ENCODE peak calls at places on chromosomes 4 and X, in ten cellular contexts. One of them, this sample, is unnamed.

GRCh38 chr4:173370477-173371291 is at the start of gene SAP30:
- DNase-seq in brain microvascular endothelial cell: peak
- DNase-seq in activated CD4-positive, alpha-beta T cell treated with anti-CD3 and anti-CD28 coated beads, Interleukin-2, amount 50 U/mL, for 1 hour: peak
- DNase-seq in activated CD8-positive, alpha-beta memory T cell treated with anti-CD3 and anti-CD28 coated beads for 4 hours: peak
- DNase-seq in left ventricle myocardium inferior: peak
- DNase-seq in putamen: peak
- DNase-seq in stimulated activated CD4-positive, alpha-beta T cell treated with anti-CD3 and anti-CD28 coated beads, Interleukin-15, amount 100 ng/mL, for 1 hour: peak
- DNase-seq in activated CD4-positive, alpha-beta memory T cell treated with anti-CD3 and anti-CD28 coated beads for 36 hours: peak
- DNase-seq in stimulated activated CD8-positive, alpha-beta memory T cell treated with anti-CD3 and anti-CD28 coated beads, Interleukin-15, amount 100 ng/mL, for 1 hour: peak
- DNase-seq in colonic mucosa: peak
- DNase-seq in this sample: peak

GRCh38 chr4:183328832-183329231 is 6.6 kb upstream of the CLDN24 start:
- DNase-seq in brain microvascular endothelial cell: peak
- DNase-seq in activated CD4-positive, alpha-beta T cell treated with anti-CD3 and anti-CD28 coated beads, Interleukin-2, amount 50 U/mL, for 1 hour: no peak
- DNase-seq in activated CD8-positive, alpha-beta memory T cell treated with anti-CD3 and anti-CD28 coated beads for 4 hours: no peak
- DNase-seq in left ventricle myocardium inferior: no peak
- DNase-seq in putamen: no peak
- DNase-seq in stimulated activated CD4-positive, alpha-beta T cell treated with anti-CD3 and anti-CD28 coated beads, Interleukin-15, amount 100 ng/mL, for 1 hour: no peak
- DNase-seq in activated CD4-positive, alpha-beta memory T cell treated with anti-CD3 and anti-CD28 coated beads for 36 hours: no peak
- DNase-seq in stimulated activated CD8-positive, alpha-beta memory T cell treated with anti-CD3 and anti-CD28 coated beads, Interleukin-15, amount 100 ng/mL, for 1 hour: no peak
- DNase-seq in colonic mucosa: no peak
- DNase-seq in this sample: no peak

GRCh38 chrX:19382500-19383145 is 38.9 kb downstream of the PDHA1 start:
- DNase-seq in brain microvascular endothelial cell: peak
- DNase-seq in activated CD4-positive, alpha-beta T cell treated with anti-CD3 and anti-CD28 coated beads, Interleukin-2, amount 50 U/mL, for 1 hour: peak
- DNase-seq in activated CD8-positive, alpha-beta memory T cell treated with anti-CD3 and anti-CD28 coated beads for 4 hours: no peak
- DNase-seq in left ventricle myocardium inferior: peak
- DNase-seq in putamen: no peak
- DNase-seq in stimulated activated CD4-positive, alpha-beta T cell treated with anti-CD3 and anti-CD28 coated beads, Interleukin-15, amount 100 ng/mL, for 1 hour: peak
- DNase-seq in activated CD4-positive, alpha-beta memory T cell treated with anti-CD3 and anti-CD28 coated beads for 36 hours: peak
- DNase-seq in stimulated activated CD8-positive, alpha-beta memory T cell treated with anti-CD3 and anti-CD28 coated beads, Interleukin-15, amount 100 ng/mL, for 1 hour: peak
- DNase-seq in colonic mucosa: peak
- DNase-seq in this sample: no peak

GRCh38 chr4:17550549-17550948 is 26.4 kb upstream of the LAP3 start:
- DNase-seq in brain microvascular endothelial cell: no peak
- DNase-seq in activated CD4-positive, alpha-beta T cell treated with anti-CD3 and anti-CD28 coated beads, Interleukin-2, amount 50 U/mL, for 1 hour: no peak
- DNase-seq in activated CD8-positive, alpha-beta memory T cell treated with anti-CD3 and anti-CD28 coated beads for 4 hours: no peak
- DNase-seq in left ventricle myocardium inferior: no peak
- DNase-seq in putamen: no peak
- DNase-seq in stimulated activated CD4-positive, alpha-beta T cell treated with anti-CD3 and anti-CD28 coated beads, Interleukin-15, amount 100 ng/mL, for 1 hour: no peak
- DNase-seq in activated CD4-positive, alpha-beta memory T cell treated with anti-CD3 and anti-CD28 coated beads for 36 hours: no peak
- DNase-seq in stimulated activated CD8-positive, alpha-beta memory T cell treated with anti-CD3 and anti-CD28 coated beads, Interleukin-15, amount 100 ng/mL, for 1 hour: no peak
- DNase-seq in colonic mucosa: no peak
- DNase-seq in this sample: no peak

GRCh38 chrX:38898261-38898660 is 97.0 kb downstream of the MID1IP1 start:
- DNase-seq in brain microvascular endothelial cell: no peak
- DNase-seq in activated CD4-positive, alpha-beta T cell treated with anti-CD3 and anti-CD28 coated beads, Interleukin-2, amount 50 U/mL, for 1 hour: no peak
- DNase-seq in activated CD8-positive, alpha-beta memory T cell treated with anti-CD3 and anti-CD28 coated beads for 4 hours: no peak
- DNase-seq in left ventricle myocardium inferior: no peak
- DNase-seq in putamen: no peak
- DNase-seq in stimulated activated CD4-positive, alpha-beta T cell treated with anti-CD3 and anti-CD28 coated beads, Interleukin-15, amount 100 ng/mL, for 1 hour: no peak
- DNase-seq in activated CD4-positive, alpha-beta memory T cell treated with anti-CD3 and anti-CD28 coated beads for 36 hours: no peak
- DNase-seq in stimulated activated CD8-positive, alpha-beta memory T cell treated with anti-CD3 and anti-CD28 coated beads, Interleukin-15, amount 100 ng/mL, for 1 hour: no peak
- DNase-seq in colonic mucosa: no peak
- DNase-seq in this sample: no peak

GRCh38 chr4:105613326-105613725 is 60.9 kb downstream of the ARHGEF38 start:
- DNase-seq in brain microvascular endothelial cell: no peak
- DNase-seq in activated CD4-positive, alpha-beta T cell treated with anti-CD3 and anti-CD28 coated beads, Interleukin-2, amount 50 U/mL, for 1 hour: no peak
- DNase-seq in activated CD8-positive, alpha-beta memory T cell treated with anti-CD3 and anti-CD28 coated beads for 4 hours: no peak
- DNase-seq in left ventricle myocardium inferior: no peak
- DNase-seq in putamen: no peak
- DNase-seq in stimulated activated CD4-positive, alpha-beta T cell treated with anti-CD3 and anti-CD28 coated beads, Interleukin-15, amount 100 ng/mL, for 1 hour: no peak
- DNase-seq in activated CD4-positive, alpha-beta memory T cell treated with anti-CD3 and anti-CD28 coated beads for 36 hours: no peak
- DNase-seq in stimulated activated CD8-positive, alpha-beta memory T cell treated with anti-CD3 and anti-CD28 coated beads, Interleukin-15, amount 100 ng/mL, for 1 hour: no peak
- DNase-seq in colonic mucosa: no peak
- DNase-seq in this sample: no peak

GRCh38 chrX:46710425-46710824 is 48.5 kb downstream of the SLC9A7 start:
- DNase-seq in brain microvascular endothelial cell: peak
- DNase-seq in activated CD4-positive, alpha-beta T cell treated with anti-CD3 and anti-CD28 coated beads, Interleukin-2, amount 50 U/mL, for 1 hour: no peak
- DNase-seq in activated CD8-positive, alpha-beta memory T cell treated with anti-CD3 and anti-CD28 coated beads for 4 hours: no peak
- DNase-seq in left ventricle myocardium inferior: no peak
- DNase-seq in putamen: no peak
- DNase-seq in stimulated activated CD4-positive, alpha-beta T cell treated with anti-CD3 and anti-CD28 coated beads, Interleukin-15, amount 100 ng/mL, for 1 hour: no peak
- DNase-seq in activated CD4-positive, alpha-beta memory T cell treated with anti-CD3 and anti-CD28 coated beads for 36 hours: peak
- DNase-seq in stimulated activated CD8-positive, alpha-beta memory T cell treated with anti-CD3 and anti-CD28 coated beads, Interleukin-15, amount 100 ng/mL, for 1 hour: no peak
- DNase-seq in colonic mucosa: no peak
- DNase-seq in this sample: no peak

GRCh38 chrX:63754141-63754859 is 30.7 kb downstream of the ARHGEF9 start:
- DNase-seq in brain microvascular endothelial cell: no peak
- DNase-seq in activated CD4-positive, alpha-beta T cell treated with anti-CD3 and anti-CD28 coated beads, Interleukin-2, amount 50 U/mL, for 1 hour: peak
- DNase-seq in activated CD8-positive, alpha-beta memory T cell treated with anti-CD3 and anti-CD28 coated beads for 4 hours: no peak
- DNase-seq in left ventricle myocardium inferior: no peak
- DNase-seq in putamen: no peak
- DNase-seq in stimulated activated CD4-positive, alpha-beta T cell treated with anti-CD3 and anti-CD28 coated beads, Interleukin-15, amount 100 ng/mL, for 1 hour: peak
- DNase-seq in activated CD4-positive, alpha-beta memory T cell treated with anti-CD3 and anti-CD28 coated beads for 36 hours: peak
- DNase-seq in stimulated activated CD8-positive, alpha-beta memory T cell treated with anti-CD3 and anti-CD28 coated beads, Interleukin-15, amount 100 ng/mL, for 1 hour: no peak
- DNase-seq in colonic mucosa: peak
- DNase-seq in this sample: no peak

GRCh38 chrX:39840141-39841126 is 257.3 kb downstream of the BCOR start:
- DNase-seq in brain microvascular endothelial cell: no peak
- DNase-seq in activated CD4-positive, alpha-beta T cell treated with anti-CD3 and anti-CD28 coated beads, Interleukin-2, amount 50 U/mL, for 1 hour: no peak
- DNase-seq in activated CD8-positive, alpha-beta memory T cell treated with anti-CD3 and anti-CD28 coated beads for 4 hours: no peak
- DNase-seq in left ventricle myocardium inferior: no peak
- DNase-seq in putamen: no peak
- DNase-seq in stimulated activated CD4-positive, alpha-beta T cell treated with anti-CD3 and anti-CD28 coated beads, Interleukin-15, amount 100 ng/mL, for 1 hour: no peak
- DNase-seq in activated CD4-positive, alpha-beta memory T cell treated with anti-CD3 and anti-CD28 coated beads for 36 hours: no peak
- DNase-seq in stimulated activated CD8-positive, alpha-beta memory T cell treated with anti-CD3 and anti-CD28 coated beads, Interleukin-15, amount 100 ng/mL, for 1 hour: no peak
- DNase-seq in colonic mucosa: no peak
- DNase-seq in this sample: no peak

GRCh38 chrX:109472939-109473713 is 8.8 kb downstream of the GUCY2F start:
- DNase-seq in brain microvascular endothelial cell: peak
- DNase-seq in activated CD4-positive, alpha-beta T cell treated with anti-CD3 and anti-CD28 coated beads, Interleukin-2, amount 50 U/mL, for 1 hour: no peak
- DNase-seq in activated CD8-positive, alpha-beta memory T cell treated with anti-CD3 and anti-CD28 coated beads for 4 hours: no peak
- DNase-seq in left ventricle myocardium inferior: no peak
- DNase-seq in putamen: no peak
- DNase-seq in stimulated activated CD4-positive, alpha-beta T cell treated with anti-CD3 and anti-CD28 coated beads, Interleukin-15, amount 100 ng/mL, for 1 hour: no peak
- DNase-seq in activated CD4-positive, alpha-beta memory T cell treated with anti-CD3 and anti-CD28 coated beads for 36 hours: peak
- DNase-seq in stimulated activated CD8-positive, alpha-beta memory T cell treated with anti-CD3 and anti-CD28 coated beads, Interleukin-15, amount 100 ng/mL, for 1 hour: no peak
- DNase-seq in colonic mucosa: no peak
- DNase-seq in this sample: no peak

GRCh38 chr4:40739347-40739746 is 10.4 kb upstream of the NSUN7 start:
- DNase-seq in brain microvascular endothelial cell: no peak
- DNase-seq in activated CD4-positive, alpha-beta T cell treated with anti-CD3 and anti-CD28 coated beads, Interleukin-2, amount 50 U/mL, for 1 hour: no peak
- DNase-seq in activated CD8-positive, alpha-beta memory T cell treated with anti-CD3 and anti-CD28 coated beads for 4 hours: no peak
- DNase-seq in left ventricle myocardium inferior: no peak
- DNase-seq in putamen: no peak
- DNase-seq in stimulated activated CD4-positive, alpha-beta T cell treated with anti-CD3 and anti-CD28 coated beads, Interleukin-15, amount 100 ng/mL, for 1 hour: no peak
- DNase-seq in activated CD4-positive, alpha-beta memory T cell treated with anti-CD3 and anti-CD28 coated beads for 36 hours: no peak
- DNase-seq in stimulated activated CD8-positive, alpha-beta memory T cell treated with anti-CD3 and anti-CD28 coated beads, Interleukin-15, amount 100 ng/mL, for 1 hour: no peak
- DNase-seq in colonic mucosa: no peak
- DNase-seq in this sample: no peak

GRCh38 chr4:17336524-17336941 is 175.4 kb downstream of the QDPR start:
- DNase-seq in brain microvascular endothelial cell: no peak
- DNase-seq in activated CD4-positive, alpha-beta T cell treated with anti-CD3 and anti-CD28 coated beads, Interleukin-2, amount 50 U/mL, for 1 hour: peak
- DNase-seq in activated CD8-positive, alpha-beta memory T cell treated with anti-CD3 and anti-CD28 coated beads for 4 hours: peak
- DNase-seq in left ventricle myocardium inferior: peak
- DNase-seq in putamen: no peak
- DNase-seq in stimulated activated CD4-positive, alpha-beta T cell treated with anti-CD3 and anti-CD28 coated beads, Interleukin-15, amount 100 ng/mL, for 1 hour: peak
- DNase-seq in activated CD4-positive, alpha-beta memory T cell treated with anti-CD3 and anti-CD28 coated beads for 36 hours: peak
- DNase-seq in stimulated activated CD8-positive, alpha-beta memory T cell treated with anti-CD3 and anti-CD28 coated beads, Interleukin-15, amount 100 ng/mL, for 1 hour: peak
- DNase-seq in colonic mucosa: peak
- DNase-seq in this sample: no peak

GRCh38 chr4:129747756-129748155 is 651.8 kb downstream of the C4orf33 start:
- DNase-seq in brain microvascular endothelial cell: no peak
- DNase-seq in activated CD4-positive, alpha-beta T cell treated with anti-CD3 and anti-CD28 coated beads, Interleukin-2, amount 50 U/mL, for 1 hour: no peak
- DNase-seq in activated CD8-positive, alpha-beta memory T cell treated with anti-CD3 and anti-CD28 coated beads for 4 hours: no peak
- DNase-seq in left ventricle myocardium inferior: no peak
- DNase-seq in putamen: no peak
- DNase-seq in stimulated activated CD4-positive, alpha-beta T cell treated with anti-CD3 and anti-CD28 coated beads, Interleukin-15, amount 100 ng/mL, for 1 hour: no peak
- DNase-seq in activated CD4-positive, alpha-beta memory T cell treated with anti-CD3 and anti-CD28 coated beads for 36 hours: no peak
- DNase-seq in stimulated activated CD8-positive, alpha-beta memory T cell treated with anti-CD3 and anti-CD28 coated beads, Interleukin-15, amount 100 ng/mL, for 1 hour: no peak
- DNase-seq in colonic mucosa: no peak
- DNase-seq in this sample: no peak

GRCh38 chr4:7845493-7846124 is 94.1 kb downstream of the AFAP1 start:
- DNase-seq in brain microvascular endothelial cell: no peak
- DNase-seq in activated CD4-positive, alpha-beta T cell treated with anti-CD3 and anti-CD28 coated beads, Interleukin-2, amount 50 U/mL, for 1 hour: no peak
- DNase-seq in activated CD8-positive, alpha-beta memory T cell treated with anti-CD3 and anti-CD28 coated beads for 4 hours: no peak
- DNase-seq in left ventricle myocardium inferior: no peak
- DNase-seq in putamen: no peak
- DNase-seq in stimulated activated CD4-positive, alpha-beta T cell treated with anti-CD3 and anti-CD28 coated beads, Interleukin-15, amount 100 ng/mL, for 1 hour: peak
- DNase-seq in activated CD4-positive, alpha-beta memory T cell treated with anti-CD3 and anti-CD28 coated beads for 36 hours: no peak
- DNase-seq in stimulated activated CD8-positive, alpha-beta memory T cell treated with anti-CD3 and anti-CD28 coated beads, Interleukin-15, amount 100 ng/mL, for 1 hour: no peak
- DNase-seq in colonic mucosa: no peak
- DNase-seq in this sample: no peak

GRCh38 chr4:159925770-159926169 is 822.9 kb downstream of the RAPGEF2 start:
- DNase-seq in brain microvascular endothelial cell: no peak
- DNase-seq in activated CD4-positive, alpha-beta T cell treated with anti-CD3 and anti-CD28 coated beads, Interleukin-2, amount 50 U/mL, for 1 hour: no peak
- DNase-seq in activated CD8-positive, alpha-beta memory T cell treated with anti-CD3 and anti-CD28 coated beads for 4 hours: no peak
- DNase-seq in left ventricle myocardium inferior: no peak
- DNase-seq in putamen: no peak
- DNase-seq in stimulated activated CD4-positive, alpha-beta T cell treated with anti-CD3 and anti-CD28 coated beads, Interleukin-15, amount 100 ng/mL, for 1 hour: no peak
- DNase-seq in activated CD4-positive, alpha-beta memory T cell treated with anti-CD3 and anti-CD28 coated beads for 36 hours: no peak
- DNase-seq in stimulated activated CD8-positive, alpha-beta memory T cell treated with anti-CD3 and anti-CD28 coated beads, Interleukin-15, amount 100 ng/mL, for 1 hour: no peak
- DNase-seq in colonic mucosa: no peak
- DNase-seq in this sample: no peak

GRCh38 chr4:119310826-119311225 is 11.1 kb downstream of the FABP2 start:
- DNase-seq in brain microvascular endothelial cell: no peak
- DNase-seq in activated CD4-positive, alpha-beta T cell treated with anti-CD3 and anti-CD28 coated beads, Interleukin-2, amount 50 U/mL, for 1 hour: no peak
- DNase-seq in activated CD8-positive, alpha-beta memory T cell treated with anti-CD3 and anti-CD28 coated beads for 4 hours: no peak
- DNase-seq in left ventricle myocardium inferior: no peak
- DNase-seq in putamen: no peak
- DNase-seq in stimulated activated CD4-positive, alpha-beta T cell treated with anti-CD3 and anti-CD28 coated beads, Interleukin-15, amount 100 ng/mL, for 1 hour: no peak
- DNase-seq in activated CD4-positive, alpha-beta memory T cell treated with anti-CD3 and anti-CD28 coated beads for 36 hours: no peak
- DNase-seq in stimulated activated CD8-positive, alpha-beta memory T cell treated with anti-CD3 and anti-CD28 coated beads, Interleukin-15, amount 100 ng/mL, for 1 hour: no peak
- DNase-seq in colonic mucosa: no peak
- DNase-seq in this sample: peak

GRCh38 chrX:97790850-97791249 is 907.1 kb downstream of the RPA4 start:
- DNase-seq in brain microvascular endothelial cell: no peak
- DNase-seq in activated CD4-positive, alpha-beta T cell treated with anti-CD3 and anti-CD28 coated beads, Interleukin-2, amount 50 U/mL, for 1 hour: no peak
- DNase-seq in activated CD8-positive, alpha-beta memory T cell treated with anti-CD3 and anti-CD28 coated beads for 4 hours: no peak
- DNase-seq in left ventricle myocardium inferior: no peak
- DNase-seq in putamen: no peak
- DNase-seq in stimulated activated CD4-positive, alpha-beta T cell treated with anti-CD3 and anti-CD28 coated beads, Interleukin-15, amount 100 ng/mL, for 1 hour: no peak
- DNase-seq in activated CD4-positive, alpha-beta memory T cell treated with anti-CD3 and anti-CD28 coated beads for 36 hours: no peak
- DNase-seq in stimulated activated CD8-positive, alpha-beta memory T cell treated with anti-CD3 and anti-CD28 coated beads, Interleukin-15, amount 100 ng/mL, for 1 hour: no peak
- DNase-seq in colonic mucosa: no peak
- DNase-seq in this sample: no peak

GRCh38 chr4:59339631-59340030 is 1860.5 kb upstream of the ADGRL3 start:
- DNase-seq in brain microvascular endothelial cell: no peak
- DNase-seq in activated CD4-positive, alpha-beta T cell treated with anti-CD3 and anti-CD28 coated beads, Interleukin-2, amount 50 U/mL, for 1 hour: no peak
- DNase-seq in activated CD8-positive, alpha-beta memory T cell treated with anti-CD3 and anti-CD28 coated beads for 4 hours: no peak
- DNase-seq in left ventricle myocardium inferior: no peak
- DNase-seq in putamen: peak
- DNase-seq in stimulated activated CD4-positive, alpha-beta T cell treated with anti-CD3 and anti-CD28 coated beads, Interleukin-15, amount 100 ng/mL, for 1 hour: no peak
- DNase-seq in activated CD4-positive, alpha-beta memory T cell treated with anti-CD3 and anti-CD28 coated beads for 36 hours: no peak
- DNase-seq in stimulated activated CD8-positive, alpha-beta memory T cell treated with anti-CD3 and anti-CD28 coated beads, Interleukin-15, amount 100 ng/mL, for 1 hour: no peak
- DNase-seq in colonic mucosa: no peak
- DNase-seq in this sample: no peak

GRCh38 chrX:37380920-37381319 is 31.8 kb downstream of the PRRG1 start:
- DNase-seq in brain microvascular endothelial cell: peak
- DNase-seq in activated CD4-positive, alpha-beta T cell treated with anti-CD3 and anti-CD28 coated beads, Interleukin-2, amount 50 U/mL, for 1 hour: no peak
- DNase-seq in activated CD8-positive, alpha-beta memory T cell treated with anti-CD3 and anti-CD28 coated beads for 4 hours: no peak
- DNase-seq in left ventricle myocardium inferior: no peak
- DNase-seq in putamen: no peak
- DNase-seq in stimulated activated CD4-positive, alpha-beta T cell treated with anti-CD3 and anti-CD28 coated beads, Interleukin-15, amount 100 ng/mL, for 1 hour: no peak
- DNase-seq in activated CD4-positive, alpha-beta memory T cell treated with anti-CD3 and anti-CD28 coated beads for 36 hours: no peak
- DNase-seq in stimulated activated CD8-positive, alpha-beta memory T cell treated with anti-CD3 and anti-CD28 coated beads, Interleukin-15, amount 100 ng/mL, for 1 hour: no peak
- DNase-seq in colonic mucosa: peak
- DNase-seq in this sample: peak

GRCh38 chrX:144715356-144715755 is 531.9 kb upstream of the SPANXN1 start:
- DNase-seq in brain microvascular endothelial cell: no peak
- DNase-seq in activated CD4-positive, alpha-beta T cell treated with anti-CD3 and anti-CD28 coated beads, Interleukin-2, amount 50 U/mL, for 1 hour: no peak
- DNase-seq in activated CD8-positive, alpha-beta memory T cell treated with anti-CD3 and anti-CD28 coated beads for 4 hours: no peak
- DNase-seq in left ventricle myocardium inferior: no peak
- DNase-seq in putamen: no peak
- DNase-seq in stimulated activated CD4-positive, alpha-beta T cell treated with anti-CD3 and anti-CD28 coated beads, Interleukin-15, amount 100 ng/mL, for 1 hour: no peak
- DNase-seq in activated CD4-positive, alpha-beta memory T cell treated with anti-CD3 and anti-CD28 coated beads for 36 hours: no peak
- DNase-seq in stimulated activated CD8-positive, alpha-beta memory T cell treated with anti-CD3 and anti-CD28 coated beads, Interleukin-15, amount 100 ng/mL, for 1 hour: no peak
- DNase-seq in colonic mucosa: no peak
- DNase-seq in this sample: peak

GRCh38 chr4:108731001-108731400 is 31.9 kb downstream of the ETNPPL start:
- DNase-seq in brain microvascular endothelial cell: no peak
- DNase-seq in activated CD4-positive, alpha-beta T cell treated with anti-CD3 and anti-CD28 coated beads, Interleukin-2, amount 50 U/mL, for 1 hour: no peak
- DNase-seq in activated CD8-positive, alpha-beta memory T cell treated with anti-CD3 and anti-CD28 coated beads for 4 hours: no peak
- DNase-seq in left ventricle myocardium inferior: no peak
- DNase-seq in putamen: no peak
- DNase-seq in stimulated activated CD4-positive, alpha-beta T cell treated with anti-CD3 and anti-CD28 coated beads, Interleukin-15, amount 100 ng/mL, for 1 hour: no peak
- DNase-seq in activated CD4-positive, alpha-beta memory T cell treated with anti-CD3 and anti-CD28 coated beads for 36 hours: no peak
- DNase-seq in stimulated activated CD8-positive, alpha-beta memory T cell treated with anti-CD3 and anti-CD28 coated beads, Interleukin-15, amount 100 ng/mL, for 1 hour: no peak
- DNase-seq in colonic mucosa: no peak
- DNase-seq in this sample: no peak

GRCh38 chr4:89829470-89830138 is 7.4 kb downstream of the SNCA start:
- DNase-seq in brain microvascular endothelial cell: no peak
- DNase-seq in activated CD4-positive, alpha-beta T cell treated with anti-CD3 and anti-CD28 coated beads, Interleukin-2, amount 50 U/mL, for 1 hour: no peak
- DNase-seq in activated CD8-positive, alpha-beta memory T cell treated with anti-CD3 and anti-CD28 coated beads for 4 hours: no peak
- DNase-seq in left ventricle myocardium inferior: no peak
- DNase-seq in putamen: peak
- DNase-seq in stimulated activated CD4-positive, alpha-beta T cell treated with anti-CD3 and anti-CD28 coated beads, Interleukin-15, amount 100 ng/mL, for 1 hour: no peak
- DNase-seq in activated CD4-positive, alpha-beta memory T cell treated with anti-CD3 and anti-CD28 coated beads for 36 hours: peak
- DNase-seq in stimulated activated CD8-positive, alpha-beta memory T cell treated with anti-CD3 and anti-CD28 coated beads, Interleukin-15, amount 100 ng/mL, for 1 hour: no peak
- DNase-seq in colonic mucosa: no peak
- DNase-seq in this sample: no peak

GRCh38 chrX:105651052-105651451 is 171.3 kb upstream of the NRK start:
- DNase-seq in brain microvascular endothelial cell: no peak
- DNase-seq in activated CD4-positive, alpha-beta T cell treated with anti-CD3 and anti-CD28 coated beads, Interleukin-2, amount 50 U/mL, for 1 hour: no peak
- DNase-seq in activated CD8-positive, alpha-beta memory T cell treated with anti-CD3 and anti-CD28 coated beads for 4 hours: no peak
- DNase-seq in left ventricle myocardium inferior: no peak
- DNase-seq in putamen: no peak
- DNase-seq in stimulated activated CD4-positive, alpha-beta T cell treated with anti-CD3 and anti-CD28 coated beads, Interleukin-15, amount 100 ng/mL, for 1 hour: no peak
- DNase-seq in activated CD4-positive, alpha-beta memory T cell treated with anti-CD3 and anti-CD28 coated beads for 36 hours: no peak
- DNase-seq in stimulated activated CD8-positive, alpha-beta memory T cell treated with anti-CD3 and anti-CD28 coated beads, Interleukin-15, amount 100 ng/mL, for 1 hour: no peak
- DNase-seq in colonic mucosa: no peak
- DNase-seq in this sample: no peak

GRCh38 chrX:27815209-27815608 is 7.4 kb downstream of the MAGEB10 start:
- DNase-seq in brain microvascular endothelial cell: peak
- DNase-seq in activated CD4-positive, alpha-beta T cell treated with anti-CD3 and anti-CD28 coated beads, Interleukin-2, amount 50 U/mL, for 1 hour: no peak
- DNase-seq in activated CD8-positive, alpha-beta memory T cell treated with anti-CD3 and anti-CD28 coated beads for 4 hours: no peak
- DNase-seq in left ventricle myocardium inferior: no peak
- DNase-seq in putamen: no peak
- DNase-seq in stimulated activated CD4-positive, alpha-beta T cell treated with anti-CD3 and anti-CD28 coated beads, Interleukin-15, amount 100 ng/mL, for 1 hour: no peak
- DNase-seq in activated CD4-positive, alpha-beta memory T cell treated with anti-CD3 and anti-CD28 coated beads for 36 hours: no peak
- DNase-seq in stimulated activated CD8-positive, alpha-beta memory T cell treated with anti-CD3 and anti-CD28 coated beads, Interleukin-15, amount 100 ng/mL, for 1 hour: no peak
- DNase-seq in colonic mucosa: no peak
- DNase-seq in this sample: peak

GRCh38 chrX:154607370-154607769 is 11.7 kb downstream of the CTAG1B start:
- DNase-seq in brain microvascular endothelial cell: no peak
- DNase-seq in activated CD4-positive, alpha-beta T cell treated with anti-CD3 and anti-CD28 coated beads, Interleukin-2, amount 50 U/mL, for 1 hour: no peak
- DNase-seq in activated CD8-positive, alpha-beta memory T cell treated with anti-CD3 and anti-CD28 coated beads for 4 hours: no peak
- DNase-seq in left ventricle myocardium inferior: no peak
- DNase-seq in putamen: no peak
- DNase-seq in stimulated activated CD4-positive, alpha-beta T cell treated with anti-CD3 and anti-CD28 coated beads, Interleukin-15, amount 100 ng/mL, for 1 hour: no peak
- DNase-seq in activated CD4-positive, alpha-beta memory T cell treated with anti-CD3 and anti-CD28 coated beads for 36 hours: no peak
- DNase-seq in stimulated activated CD8-positive, alpha-beta memory T cell treated with anti-CD3 and anti-CD28 coated beads, Interleukin-15, amount 100 ng/mL, for 1 hour: no peak
- DNase-seq in colonic mucosa: no peak
- DNase-seq in this sample: no peak

GRCh38 chr4:90958256-90958895 is 831.2 kb downstream of the CCSER1 start:
- DNase-seq in brain microvascular endothelial cell: peak
- DNase-seq in activated CD4-positive, alpha-beta T cell treated with anti-CD3 and anti-CD28 coated beads, Interleukin-2, amount 50 U/mL, for 1 hour: no peak
- DNase-seq in activated CD8-positive, alpha-beta memory T cell treated with anti-CD3 and anti-CD28 coated beads for 4 hours: no peak
- DNase-seq in left ventricle myocardium inferior: no peak
- DNase-seq in putamen: no peak
- DNase-seq in stimulated activated CD4-positive, alpha-beta T cell treated with anti-CD3 and anti-CD28 coated beads, Interleukin-15, amount 100 ng/mL, for 1 hour: no peak
- DNase-seq in activated CD4-positive, alpha-beta memory T cell treated with anti-CD3 and anti-CD28 coated beads for 36 hours: no peak
- DNase-seq in stimulated activated CD8-positive, alpha-beta memory T cell treated with anti-CD3 and anti-CD28 coated beads, Interleukin-15, amount 100 ng/mL, for 1 hour: no peak
- DNase-seq in colonic mucosa: no peak
- DNase-seq in this sample: peak

GRCh38 chrX:27565992-27566391 is 24.2 kb upstream of the DCAF8L2 start:
- DNase-seq in brain microvascular endothelial cell: peak
- DNase-seq in activated CD4-positive, alpha-beta T cell treated with anti-CD3 and anti-CD28 coated beads, Interleukin-2, amount 50 U/mL, for 1 hour: no peak
- DNase-seq in activated CD8-positive, alpha-beta memory T cell treated with anti-CD3 and anti-CD28 coated beads for 4 hours: no peak
- DNase-seq in left ventricle myocardium inferior: peak
- DNase-seq in putamen: no peak
- DNase-seq in stimulated activated CD4-positive, alpha-beta T cell treated with anti-CD3 and anti-CD28 coated beads, Interleukin-15, amount 100 ng/mL, for 1 hour: no peak
- DNase-seq in activated CD4-positive, alpha-beta memory T cell treated with anti-CD3 and anti-CD28 coated beads for 36 hours: no peak
- DNase-seq in stimulated activated CD8-positive, alpha-beta memory T cell treated with anti-CD3 and anti-CD28 coated beads, Interleukin-15, amount 100 ng/mL, for 1 hour: no peak
- DNase-seq in colonic mucosa: no peak
- DNase-seq in this sample: no peak

GRCh38 chr4:175166020-175166419 is 247.9 kb downstream of the ADAM29 start:
- DNase-seq in brain microvascular endothelial cell: no peak
- DNase-seq in activated CD4-positive, alpha-beta T cell treated with anti-CD3 and anti-CD28 coated beads, Interleukin-2, amount 50 U/mL, for 1 hour: no peak
- DNase-seq in activated CD8-positive, alpha-beta memory T cell treated with anti-CD3 and anti-CD28 coated beads for 4 hours: no peak
- DNase-seq in left ventricle myocardium inferior: no peak
- DNase-seq in putamen: no peak
- DNase-seq in stimulated activated CD4-positive, alpha-beta T cell treated with anti-CD3 and anti-CD28 coated beads, Interleukin-15, amount 100 ng/mL, for 1 hour: no peak
- DNase-seq in activated CD4-positive, alpha-beta memory T cell treated with anti-CD3 and anti-CD28 coated beads for 36 hours: no peak
- DNase-seq in stimulated activated CD8-positive, alpha-beta memory T cell treated with anti-CD3 and anti-CD28 coated beads, Interleukin-15, amount 100 ng/mL, for 1 hour: no peak
- DNase-seq in colonic mucosa: no peak
- DNase-seq in this sample: no peak

This sample was measured in skeletal muscle cell.